ENCODE peak calls at places on chromosomes 4 and X, in ten cellular contexts. B is Panc1, Q is stomach, X is esophagus muscularis mucosa, D is SK-N-SH, H is sigmoid colon, E is HepG2, P is K562, K is H1, I is spleen. Z is an unnamed sample.

GRCh38 chrX:69065451-69065850 is 99.8 kb downstream of the PJA1 start:
- DNase-seq in E (no peak), P (no peak), K (peak; percentile 2), D (no peak), Q (peak; percentile 7), B (no peak), X (no peak), H (no peak), I (peak; percentile 42), Z (no peak)

GRCh38 chr4:78310056-78310731 is 241.4 kb upstream of the ANXA3 start:
- DNase-seq in K (no peak), Q (no peak), P (no peak), H (no peak), B (no peak), D (peak; percentile 57), I (no peak), E (no peak), X (no peak), Z (no peak)

GRCh38 chr4:90060039-90060438 is 67.2 kb upstream of the CCSER1 start:
- DNase-seq in E (no peak), D (no peak), B (no peak), K (no peak), I (no peak), Q (no peak), H (no peak), P (no peak), X (no peak), Z (no peak)

GRCh38 chr4:141900841-141901240 is 264.5 kb downstream of the IL15 start:
- DNase-seq in B (no peak), D (no peak), P (no peak), K (no peak), Q (no peak), E (no peak), X (no peak), H (no peak), I (no peak), Z (no peak)

GRCh38 chr4:142801966-142802365 is 44.1 kb downstream of the INPP4B start:
- DNase-seq in B (no peak), X (no peak), D (no peak), Q (no peak), I (no peak), P (no peak), H (no peak), K (no peak), E (no peak), Z (no peak)

GRCh38 chr4:155657169-155657568 is 9.5 kb upstream of the GUCY1A1 start:
- DNase-seq in P (no peak), X (no peak), H (no peak), E (no peak), Q (no peak), I (no peak), B (no peak), D (no peak), K (no peak), Z (no peak)

GRCh38 chr4:145230726-145231125 is 50.3 kb upstream of the OTUD4 start:
- DNase-seq in K (no peak), X (no peak), H (no peak), I (no peak), B (no peak), D (no peak), P (no peak), Q (no peak), E (no peak), Z (no peak)

GRCh38 chrX:44245730-44246129 is 97.7 kb downstream of the EFHC2 start:
- DNase-seq in E (no peak), D (no peak), K (no peak), H (no peak), I (no peak), Q (no peak), X (no peak), P (no peak), B (no peak), Z (no peak)

GRCh38 chr4:48379587-48380140 is 38.3 kb downstream of the SLAIN2 start:
- DNase-seq in B (no peak), K (no peak), D (peak; percentile 72), H (no peak), Q (no peak), P (no peak), E (no peak), X (no peak), I (no peak), Z (no peak)

GRCh38 chr4:38765391-38765790 is 17.4 kb downstream of the TLR10 start:
- DNase-seq in K (no peak), E (no peak), H (no peak), D (no peak), X (no peak), B (no peak), P (no peak), Q (no peak), I (no peak), Z (no peak)

GRCh38 chr4:40515398-40516293 is 114.0 kb downstream of the RBM47 start:
- DNase-seq in I (no peak), D (no peak), E (peak; percentile 64), P (peak; percentile 93), Q (peak; percentile 72), B (no peak), H (no peak), K (no peak), X (no peak), Z (peak; percentile 86)

GRCh38 chr4:82773049-82773448 is 25.5 kb downstream of the SCD5 start:
- DNase-seq in P (no peak), E (no peak), X (no peak), B (no peak), D (no peak), I (no peak), Q (no peak), K (no peak), H (no peak), Z (no peak)

GRCh38 chrX:65587616-65588526 is 53.3 kb upstream of the LAS1L start:
- DNase-seq in Q (peak; percentile 78), P (peak; percentile 81), D (no peak), B (no peak), X (peak; percentile 91), I (no peak), E (no peak), H (peak; percentile 94), K (no peak), Z (peak; percentile 86)

GRCh38 chrX:45849261-45849660 is 648.6 kb upstream of the DIPK2B start:
- DNase-seq in X (no peak), H (no peak), B (no peak), P (peak; percentile 4), K (no peak), E (peak; percentile 61), D (peak; percentile 26), I (no peak), Q (no peak), Z (no peak)

GRCh38 chrX:106802063-106802387 is 448 bp upstream of the TBC1D8B start:
- DNase-seq in H (no peak), B (peak; percentile 12), Q (no peak), P (no peak), E (peak; percentile 3), D (no peak), I (no peak), X (no peak), K (no peak), Z (no peak)

DNA sequence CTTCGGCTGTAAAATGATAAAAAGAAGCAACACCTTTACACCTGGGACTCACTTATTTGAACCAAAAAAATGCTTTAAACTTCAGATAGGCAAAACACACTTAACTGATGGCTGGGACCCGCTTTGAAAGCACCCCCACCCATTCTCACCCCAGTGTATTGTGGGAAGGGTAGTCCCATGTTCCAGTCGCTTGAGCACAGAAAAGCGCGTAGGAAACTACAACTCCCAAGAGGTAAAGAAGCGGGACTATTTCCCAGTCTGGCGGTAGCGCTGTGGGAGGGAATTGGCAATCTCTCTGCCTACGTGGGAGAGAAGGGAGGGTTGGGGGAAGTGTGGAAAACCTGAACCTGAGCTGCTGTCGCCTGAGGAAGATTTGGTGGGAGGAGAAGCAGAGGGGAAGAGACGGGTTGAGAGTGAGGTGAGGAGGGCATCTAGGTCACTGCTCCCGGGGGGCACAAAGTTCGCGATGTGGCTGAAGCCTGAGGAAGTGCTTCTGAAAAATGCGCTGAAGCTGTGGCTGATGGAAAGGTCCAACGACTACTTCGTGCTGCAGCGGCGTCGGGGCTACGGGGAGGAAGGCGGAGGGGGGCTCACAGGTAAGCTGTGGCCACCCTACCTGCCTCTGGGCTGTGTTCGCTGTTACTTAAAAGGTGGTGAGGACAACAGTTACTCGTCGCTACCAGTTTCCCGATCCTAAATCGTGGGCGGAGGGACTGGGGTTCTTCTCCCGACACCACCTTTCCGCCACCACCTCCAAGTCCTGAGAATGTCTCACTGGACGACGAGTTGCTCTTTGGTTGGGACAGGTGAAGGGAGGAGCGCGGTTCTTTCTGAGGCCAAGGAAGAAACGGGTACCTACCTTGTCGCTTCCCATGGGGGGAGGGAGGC is at the start of gene TBC1D8B:
- DNase-seq in K (peak; percentile 55), B (peak; percentile 88), X (peak; percentile 91), I (peak; percentile 75), D (peak; percentile 14), P (peak; percentile 56), Q (peak; percentile 83), H (peak; percentile 89), E (peak; percentile 89), Z (peak; percentile 80)
- TF ChIP-seq POLR2AphosphoS5 in K (no peak), B (peak; percentile 38), X (peak; percentile 76), I (peak; percentile 65), D (no peak), P (no peak), Q (peak; percentile 52), H (peak; percentile 60), E (peak; percentile 76), Z (peak; percentile 71)

GRCh38 chr4:183610613-183611012 is 48.4 kb downstream of the RWDD4 start:
- DNase-seq in I (no peak), H (no peak), B (no peak), E (no peak), Q (no peak), X (no peak), P (peak; percentile 26), K (no peak), D (no peak), Z (no peak)
- H3K27ac ChIP-seq in I (no peak overlapping the region), H (no peak overlapping the region), B (no peak overlapping the region), E (no peak overlapping the region), Q (no peak overlapping the region), X (no peak overlapping the region), P (no peak overlapping the region), K (no peak overlapping the region), D (no peak overlapping the region), Z (no peak overlapping the region)

DNA sequence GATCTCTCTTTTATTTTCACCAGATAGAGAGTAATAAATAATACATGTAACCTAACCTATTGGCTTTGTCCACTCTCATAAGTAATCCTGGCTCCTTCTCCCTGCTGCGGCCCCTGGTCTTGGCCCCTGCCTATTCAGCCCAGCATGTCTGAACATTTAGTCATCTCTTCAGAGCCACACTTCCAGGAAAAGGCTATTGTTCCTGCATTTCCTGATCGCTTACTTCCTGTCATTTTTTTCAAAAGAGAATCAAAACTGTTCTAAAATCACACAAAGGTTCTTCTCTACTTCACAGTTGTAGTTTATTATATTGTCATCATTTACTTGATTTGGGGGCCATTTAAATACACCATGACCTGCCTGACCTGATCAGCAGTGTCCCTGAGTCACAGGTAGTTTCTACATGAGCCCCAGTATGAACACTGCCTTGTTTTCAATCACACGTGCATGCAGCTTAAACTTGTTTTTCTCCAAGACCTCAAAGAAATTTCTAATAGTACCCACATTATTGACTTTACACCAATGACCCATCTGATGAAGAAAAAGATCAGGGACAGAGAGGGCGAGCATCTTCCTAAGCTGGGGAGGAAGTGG is 47.4 kb upstream of the KDR start:
- DNase-seq in Q (no peak), K (no peak), X (no peak), D (no peak), H (no peak), E (no peak), I (no peak), P (no peak), B (no peak), Z (no peak)
- TF ChIP-seq POLR2AphosphoS5 in Q (no peak), K (no peak), X (peak; percentile 30), D (no peak), H (no peak), E (no peak), I (no peak), P (no peak), B (no peak), Z (no peak)

GRCh38 chr4:116005806-116006088 is 892.3 kb upstream of the NDST4 start:
- DNase-seq in X (no peak), D (no peak), K (no peak), P (no peak), E (no peak), B (no peak), H (no peak), Q (no peak), I (no peak), Z (no peak)
- H3K27ac ChIP-seq in X (no peak overlapping the region), D (no peak overlapping the region), K (no peak overlapping the region), P (no peak overlapping the region), E (no peak overlapping the region), B (no peak overlapping the region), H (no peak overlapping the region), Q (no peak overlapping the region), I (no peak overlapping the region), Z (no peak overlapping the region)